ENCODE peak calls at places on chromosomes 12 and 14, in ten cellular contexts. J, K, F, Z, Q, R, V, O, T and H are unnamed samples.

GRCh38 chr14:22532345-22533056 is 56.5 kb downstream of the DAD1 start:
- DNase-seq in Q (no peak), J (no peak), T (no peak), Z (no peak), R (no peak), O (peak), V (no peak), K (no peak), F (no peak), H (no peak)

GRCh38 chr12:130764475-130765185 is 48.5 kb upstream of the RIMBP2 start:
- DNase-seq in Z (peak), V (no peak), R (no peak), K (no peak), O (peak), J (no peak), T (no peak), F (no peak), Q (no peak), H (no peak)

GRCh38 chr14:38279556-38279955 is 23.7 kb upstream of the CLEC14A start:
- DNase-seq in F (no peak), V (no peak), T (no peak), O (no peak), K (no peak), Z (no peak), R (no peak), Q (no peak), J (no peak), H (no peak)

GRCh38 chr12:101925352-101925751 is 48.0 kb downstream of the DRAM1 start:
- DNase-seq in K (peak), Z (peak), V (peak), R (no peak), O (peak), F (peak), Q (no peak), J (peak), T (no peak), H (peak)

GRCh38 chr12:47636908-47637780 is 68.7 kb downstream of the RPAP3 start:
- DNase-seq in Q (no peak), O (no peak), F (peak), Z (no peak), K (peak), J (peak), R (peak), T (peak), V (no peak), H (no peak)

GRCh38 chr12:109715310-109716091 is 1.9 kb downstream of the FAM222A start:
- DNase-seq in Z (no peak), K (peak), T (no peak), R (no peak), O (no peak), Q (peak), J (no peak), V (no peak), F (peak), H (no peak)

GRCh38 chr14:103144085-103144484 is 20.8 kb downstream of the TNFAIP2 start:
- DNase-seq in F (no peak), R (no peak), K (no peak), Z (no peak), J (no peak), V (no peak), Q (no peak), O (peak), T (no peak), H (no peak)

GRCh38 chr12:119659289-119659897 is 8.5 kb upstream of the PRKAB1 start:
- DNase-seq in F (peak), Q (peak), R (no peak), T (peak), O (peak), J (no peak), Z (peak), V (no peak), K (no peak), H (no peak)

GRCh38 chr12:128817115-128818015 is 6.4 kb downstream of the SLC15A4 start:
- DNase-seq in Z (no peak), T (no peak), K (peak), V (peak), Q (peak), O (peak), F (no peak), R (no peak), J (peak), H (no peak)

GRCh38 chr14:61350427-61350826 is 29.0 kb downstream of the PRKCH start:
- DNase-seq in R (no peak), K (no peak), Z (no peak), Q (no peak), F (no peak), J (no peak), O (no peak), V (no peak), T (no peak), H (no peak)

GRCh38 chr12:78181544-78182162 is 351.0 kb downstream of the NAV3 start:
- DNase-seq in T (no peak), Z (peak), R (no peak), K (no peak), V (no peak), F (no peak), O (peak), J (no peak), Q (peak), H (no peak)

GRCh38 chr12:57604454-57605307 is at the start of gene DTX3:
- DNase-seq in Q (peak), K (peak), R (peak), F (peak), Z (peak), O (no peak), T (no peak), V (peak), J (no peak), H (no peak)

GRCh38 chr12:28550757-28551381 is 360.6 kb downstream of the CCDC91 start:
- DNase-seq in Q (no peak), J (no peak), F (no peak), R (no peak), T (no peak), K (no peak), O (peak), Z (peak), V (no peak), H (no peak)

GRCh38 chr14:64673748-64674147 is 30.5 kb upstream of the PLEKHG3 start:
- DNase-seq in J (peak), Q (no peak), O (no peak), F (no peak), R (peak), T (no peak), V (no peak), Z (no peak), K (no peak), H (no peak)

GRCh38 chr14:58193542-58193941 is 6.4 kb upstream of the ACTR10 start:
- DNase-seq in F (no peak), R (no peak), J (no peak), O (no peak), T (no peak), Q (no peak), V (no peak), Z (no peak), K (no peak), H (no peak)

GRCh38 chr14:81537193-81537592 is 3.5 kb upstream of the SEL1L start:
- DNase-seq in Z (no peak), R (no peak), J (no peak), Q (no peak), K (no peak), F (no peak), O (no peak), V (no peak), T (no peak), H (no peak)

GRCh38 chr12:120496353-120497340 is 734 bp downstream of the DYNLL1 start:
- DNase-seq in F (peak), J (peak), O (peak), Q (peak), R (peak), V (peak), K (peak), Z (peak), T (peak), H (peak)

GRCh38 chr14:35402323-35403084 is 2.0 kb downstream of the NFKBIA start:
- DNase-seq in O (peak), V (peak), T (no peak), J (no peak), F (peak), Z (no peak), K (no peak), R (no peak), Q (no peak), H (no peak)

GRCh38 chr14:103550451-103551337 is 11.8 kb downstream of the BAG5 start:
- DNase-seq in Z (no peak), R (no peak), J (peak), O (no peak), F (no peak), V (peak), K (peak), Q (peak), T (no peak), H (no peak)

GRCh38 chr14:55974046-55974582 is 144.1 kb upstream of the PELI2 start:
- DNase-seq in F (no peak), K (no peak), V (no peak), J (no peak), Z (no peak), T (no peak), R (no peak), Q (no peak), O (no peak), H (no peak)

GRCh38 chr12:53456654-53457366 is 4.9 kb downstream of the PCBP2 start:
- DNase-seq in T (no peak), K (no peak), R (no peak), V (no peak), F (no peak), Q (no peak), O (no peak), Z (no peak), J (no peak), H (no peak)

GRCh38 chr12:122021822-122022392 is at the start of gene BCL7A:
- DNase-seq in V (peak), F (peak), R (peak), T (peak), J (peak), Q (peak), K (peak), O (peak), Z (peak), H (no peak)

GRCh38 chr14:70804556-70805162 is 4.7 kb downstream of the MAP3K9 start:
- DNase-seq in R (no peak), O (peak), Z (no peak), J (no peak), T (no peak), Q (no peak), F (no peak), K (no peak), V (no peak), H (no peak)

GRCh38 chr12:12835378-12836145 is 22.4 kb downstream of the DDX47 start:
- DNase-seq in V (no peak), K (no peak), Z (peak), F (no peak), Q (no peak), R (no peak), T (no peak), O (peak), J (no peak), H (no peak)

GRCh38 chr12:32027684-32028355 is 68.6 kb downstream of the RESF1 start:
- DNase-seq in T (no peak), Q (no peak), F (no peak), R (no peak), O (no peak), Z (no peak), K (no peak), V (no peak), J (peak), H (no peak)

GRCh38 chr12:1170411-1170810 is 179.4 kb downstream of the ERC1 start:
- DNase-seq in V (no peak), Z (no peak), J (no peak), R (no peak), Q (no peak), T (peak), K (no peak), O (no peak), F (no peak), H (no peak)

GRCh38 chr12:31220061-31220460 is 105.9 kb downstream of the SINHCAF start:
- DNase-seq in F (no peak), K (no peak), R (no peak), V (no peak), J (no peak), Z (no peak), Q (no peak), T (no peak), O (no peak), H (no peak)

GRCh38 chr12:11797317-11797913 is 147.9 kb downstream of the ETV6 start:
- DNase-seq in V (no peak), O (peak), Z (no peak), F (no peak), Q (no peak), K (no peak), T (no peak), J (no peak), R (no peak), H (peak)

GRCh38 chr14:50600849-50601248 is 40.9 kb downstream of the ATL1 start:
- DNase-seq in J (no peak), V (no peak), K (no peak), Q (no peak), O (no peak), R (no peak), F (no peak), Z (no peak), T (no peak), H (no peak)

GRCh38 chr12:20415013-20415412 is 46.7 kb downstream of the PDE3A start:
- DNase-seq in Q (no peak), T (no peak), F (no peak), R (no peak), K (peak), V (no peak), Z (no peak), O (no peak), J (no peak), H (no peak)

GRCh38 chr12:94092516-94093241 is 55.7 kb upstream of the PLXNC1 start:
- DNase-seq in V (peak), O (peak), K (no peak), R (no peak), F (no peak), T (no peak), Q (no peak), Z (no peak), J (no peak), H (no peak)

GRCh38 chr14:90456551-90456950 is 59.7 kb downstream of the CALM1 start:
- DNase-seq in Z (no peak), F (no peak), R (no peak), J (no peak), Q (no peak), K (no peak), V (no peak), O (no peak), T (no peak), H (no peak)

GRCh38 chr14:90455100-90455571 is 58.3 kb downstream of the CALM1 start:
- DNase-seq in O (no peak), Q (no peak), Z (no peak), J (no peak), T (no peak), V (peak), F (no peak), R (no peak), K (no peak), H (no peak)

GRCh38 chr14:90452366-90452765 is 55.5 kb downstream of the CALM1 start:
- DNase-seq in K (no peak), Z (no peak), Q (no peak), V (no peak), O (no peak), F (no peak), T (no peak), R (no peak), J (no peak), H (no peak)

GRCh38 chr14:90453401-90453951 is 56.6 kb downstream of the CALM1 start:
- DNase-seq in T (no peak), O (no peak), Q (peak), F (no peak), J (no peak), V (no peak), K (peak), R (no peak), Z (no peak), H (no peak)

GRCh38 chr14:90454041-90455000 is 57.5 kb downstream of the CALM1 start:
- DNase-seq in F (peak), V (peak), Z (peak), O (peak), K (peak), Q (peak), J (peak), T (no peak), R (no peak), H (peak)
- H3K4me3 ChIP-seq in F (peak), V (no peak), Z (no peak), O (peak), K (peak), Q (peak), J (peak), T (no peak), R (no peak), H (peak)

GRCh38 chr14:99573436-99574098 is 30.4 kb downstream of the CCDC85C start:
- DNase-seq in O (no peak), V (no peak), Z (no peak), F (no peak), J (no peak), Q (no peak), T (no peak), R (no peak), K (no peak), H (no peak)

GRCh38 chr14:99576761-99577705 is 27.0 kb downstream of the CCDC85C start:
- DNase-seq in J (no peak), V (peak), K (no peak), R (no peak), Z (no peak), O (no peak), Q (no peak), T (no peak), F (no peak), H (no peak)

GRCh38 chr14:99576304-99576703 is 27.7 kb downstream of the CCDC85C start:
- DNase-seq in R (no peak), F (no peak), Z (no peak), K (no peak), O (no peak), Q (no peak), T (no peak), J (no peak), V (no peak), H (no peak)

GRCh38 chr14:99574099-99574880 is 29.7 kb downstream of the CCDC85C start:
- DNase-seq in Q (peak), Z (no peak), O (peak), J (peak), V (peak), K (peak), T (peak), R (no peak), F (peak), H (no peak)

DNA sequence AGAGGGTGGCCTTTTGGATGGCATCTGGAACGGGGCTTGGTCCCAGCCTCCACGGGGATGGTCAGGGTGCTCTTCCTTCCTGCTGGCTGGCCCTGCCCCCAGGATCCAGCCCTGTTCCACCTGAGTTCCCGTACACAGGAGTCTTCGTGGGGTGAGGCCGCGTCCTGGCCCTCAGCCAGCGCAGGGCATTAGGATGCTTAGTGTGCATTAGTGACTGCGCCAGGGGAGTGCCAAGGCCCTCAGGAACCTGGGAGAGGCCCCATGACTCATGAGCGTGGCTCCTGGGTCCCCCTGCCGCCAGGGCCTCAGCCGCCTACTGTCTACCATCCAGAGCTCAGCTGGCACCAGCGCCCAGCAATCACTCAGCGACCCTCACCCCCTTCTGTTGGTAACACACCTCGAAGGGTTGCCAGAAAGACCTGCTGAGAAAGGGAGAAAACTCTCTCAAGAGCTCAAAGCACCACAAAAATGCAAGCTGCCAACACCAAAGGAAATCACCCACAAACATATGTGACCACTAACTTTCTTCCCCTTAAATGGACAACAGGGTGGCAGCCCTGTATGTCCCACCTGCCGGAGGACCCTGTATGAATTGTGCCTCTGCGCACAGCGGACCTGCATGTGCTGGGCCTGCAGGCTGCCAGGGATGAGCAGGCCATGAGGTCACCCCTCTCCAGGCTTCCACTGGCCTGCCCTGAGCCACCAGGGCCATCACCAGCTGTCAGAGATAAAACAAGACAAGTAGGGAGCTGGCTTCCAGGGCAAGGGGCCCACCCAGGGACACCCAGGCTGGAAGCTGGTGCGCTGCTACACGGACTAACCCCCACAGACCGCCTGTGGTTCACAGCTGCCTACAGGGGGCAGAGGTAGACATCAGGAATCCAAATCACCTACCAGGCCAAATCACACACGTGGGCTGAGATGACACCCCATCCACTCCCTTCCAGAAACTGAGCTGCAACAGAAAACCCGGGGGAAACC is 28.7 kb downstream of the CCDC85C start:
- DNase-seq in J (peak), O (peak), R (no peak), T (no peak), Z (peak), F (peak), Q (peak), V (no peak), K (peak), H (no peak)
- H3K4me3 ChIP-seq in J (no peak), O (no peak), R (no peak), T (no peak), Z (peak), F (no peak), Q (no peak), V (no peak), K (peak), H (no peak)

GRCh38 chr14:93998871-93999403 is 1.8 kb downstream of the CCDC197 start:
- DNase-seq in T (no peak), O (no peak), F (no peak), J (no peak), Z (no peak), R (no peak), V (no peak), K (no peak), Q (no peak), H (no peak)

GRCh38 chr14:93997082-93997481 is at the start of gene CCDC197:
- DNase-seq in O (peak), J (no peak), T (no peak), R (no peak), Q (no peak), K (no peak), F (no peak), Z (no peak), V (no peak), H (no peak)

GRCh38 chr14:93997933-93998870 is 1.1 kb downstream of the CCDC197 start:
- DNase-seq in Q (no peak), R (no peak), J (no peak), Z (no peak), O (no peak), K (no peak), V (no peak), T (no peak), F (peak), H (no peak)

GRCh38 chr14:93994919-93995682 is 2.0 kb upstream of the CCDC197 start:
- DNase-seq in T (no peak), F (no peak), Q (no peak), J (no peak), V (peak), K (peak), Z (peak), R (no peak), O (peak), H (peak)

DNA sequence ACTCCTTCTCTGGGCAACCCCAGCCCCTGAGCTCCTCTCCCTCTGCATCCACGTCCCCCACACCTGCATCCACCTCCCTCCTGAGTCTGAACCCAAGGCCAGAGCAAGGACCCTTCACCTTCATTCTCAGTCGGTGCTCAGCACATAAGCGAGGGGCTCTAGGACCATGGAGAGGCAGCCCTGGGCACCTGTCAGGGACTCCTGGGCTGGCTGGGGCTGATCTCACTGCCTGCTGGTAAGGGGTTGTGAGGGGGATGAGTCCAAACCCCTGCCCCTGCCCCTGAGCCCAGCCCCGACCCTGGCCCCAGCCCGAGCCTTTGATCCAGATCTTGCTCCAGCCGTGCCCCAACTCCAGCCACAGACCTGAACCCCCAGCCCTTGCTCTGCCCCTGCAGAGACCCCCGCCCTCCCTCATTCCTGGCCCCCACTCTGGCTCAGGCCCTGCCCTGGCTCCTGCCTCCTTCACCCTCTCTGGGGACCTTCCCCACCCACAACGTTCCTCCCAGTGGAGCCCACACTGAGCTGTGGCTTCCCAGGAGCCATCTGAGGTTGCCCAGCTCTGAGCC is 888 bp upstream of the CCDC197 start:
- DNase-seq in K (no peak), R (no peak), F (no peak), O (no peak), Q (no peak), T (no peak), J (no peak), Z (no peak), V (no peak), H (no peak)
- H3K4me3 ChIP-seq in K (no peak), R (no peak), F (no peak), O (no peak), Q (no peak), T (no peak), J (no peak), Z (no peak), V (no peak), H (peak)

GRCh38 chr12:6602526-6602925 is 4.7 kb downstream of the CHD4 start:
- DNase-seq in O (no peak), Z (no peak), T (no peak), F (no peak), J (no peak), V (no peak), R (no peak), Q (no peak), K (no peak), H (no peak)
- H3K4me3 ChIP-seq in O (no peak), Z (no peak), T (no peak), F (no peak), J (no peak), V (no peak), R (no peak), Q (peak), K (peak), H (peak)